ENCODE peak calls at places on chromosome 7, in eight cellular contexts. C is mammary epithelial cell; L is CD8-positive, alpha-beta T cell; I is fibroblast of lung; Y is ascending aorta; T is RWPE2; P is right cardiac atrium; U is HCT116. X is an unnamed sample.

GRCh38 chr7:98206451-98207330 is 4.5 kb upstream of the BHLHA15 start:
- DNase-seq in C (no peak), L (no peak), I (no peak), Y (peak), T (no peak), P (no peak), U (no peak), X (no peak)

GRCh38 chr7:13988765-13989137 is 715 bp downstream of the ETV1 start:
- DNase-seq in C (no peak), L (no peak), I (peak), Y (no peak), T (no peak), P (no peak), U (no peak), X (no peak)

GRCh38 chr7:28315565-28316420 is 96.5 kb upstream of the CREB5 start:
- DNase-seq in C (peak), L (no peak), I (peak), Y (no peak), T (no peak), P (no peak), U (no peak), X (no peak)

GRCh38 chr7:77657427-77658331 is 38.6 kb upstream of the RSBN1L start:
- DNase-seq in C (peak), L (no peak), I (peak), Y (no peak), T (no peak), P (no peak), U (peak), X (peak)

GRCh38 chr7:76201732-76202665 is at the start of gene SRRM3:
- DNase-seq in C (peak), L (peak), I (peak), Y (peak), T (peak), P (peak), U (peak), X (peak)

GRCh38 chr7:142420554-142421362 is 162.9 kb upstream of the PRSS58 start:
- DNase-seq in C (peak), L (no peak), I (peak), Y (no peak), T (no peak), P (no peak), U (peak), X (no peak)

GRCh38 chr7:51471199-51472016 is 154.8 kb upstream of the COBL start:
- DNase-seq in C (no peak), L (no peak), I (no peak), Y (no peak), T (no peak), P (no peak), U (no peak), X (no peak)

GRCh38 chr7:67478066-67478465 is 481.4 kb downstream of the TYW1 start:
- DNase-seq in C (no peak), L (no peak), I (no peak), Y (no peak), T (no peak), P (no peak), U (no peak), X (no peak)

GRCh38 chr7:73900286-73900685 is 39.3 kb downstream of the TMEM270 start:
- DNase-seq in C (no peak), L (no peak), I (peak), Y (peak), T (no peak), P (peak), U (no peak), X (no peak)

GRCh38 chr7:55308186-55308929 is 56.8 kb upstream of the LANCL2 start:
- DNase-seq in C (no peak), L (no peak), I (peak), Y (no peak), T (no peak), P (no peak), U (no peak), X (no peak)

GRCh38 chr7:44086627-44087026 is 4.3 kb upstream of the POLM start:
- DNase-seq in C (no peak), L (no peak), I (no peak), Y (no peak), T (no peak), P (no peak), U (no peak), X (no peak)

GRCh38 chr7:117780832-117781231 is 92.4 kb downstream of the CTTNBP2 start:
- DNase-seq in C (no peak), L (no peak), I (peak), Y (no peak), T (no peak), P (no peak), U (no peak), X (no peak)

GRCh38 chr7:12963435-12963834 is 276.0 kb downstream of the ARL4A start:
- DNase-seq in C (no peak), L (no peak), I (no peak), Y (no peak), T (no peak), P (no peak), U (no peak), X (no peak)

GRCh38 chr7:39413866-39414668 is 152.1 kb upstream of the YAE1 start:
- DNase-seq in C (peak), L (no peak), I (peak), Y (peak), T (peak), P (peak), U (peak), X (peak)

GRCh38 chr7:96720843-96721242 is 11.2 kb upstream of the SEM1 start:
- DNase-seq in C (peak), L (no peak), I (no peak), Y (no peak), T (no peak), P (no peak), U (no peak), X (no peak)

GRCh38 chr7:28695300-28696261 is 262.5 kb downstream of the TRIL start:
- DNase-seq in C (no peak), L (no peak), I (no peak), Y (no peak), T (no peak), P (no peak), U (no peak), X (no peak)

GRCh38 chr7:95126053-95126709 is 198.2 kb downstream of the PON1 start:
- DNase-seq in C (no peak), L (no peak), I (no peak), Y (no peak), T (no peak), P (no peak), U (no peak), X (no peak)

GRCh38 chr7:103640031-103640779 is 194.2 kb upstream of the SLC26A5 start:
- DNase-seq in C (peak), L (no peak), I (peak), Y (no peak), T (no peak), P (no peak), U (no peak), X (no peak)

GRCh38 chr7:66326501-66327180 is 121.5 kb downstream of the TPST1 start:
- DNase-seq in C (no peak), L (no peak), I (peak), Y (no peak), T (no peak), P (no peak), U (no peak), X (no peak)

GRCh38 chr7:36987363-36987724 is 263.1 kb upstream of the AOAH start:
- DNase-seq in C (no peak), L (no peak), I (no peak), Y (no peak), T (no peak), P (no peak), U (no peak), X (no peak)

GRCh38 chr7:142248166-142249160 is 9.4 kb downstream of the PRSS58 start:
- DNase-seq in C (no peak), L (no peak), I (no peak), Y (no peak), T (no peak), P (no peak), U (no peak), X (no peak)

GRCh38 chr7:36742911-36743775 is 18.8 kb upstream of the AOAH start:
- DNase-seq in C (no peak), L (no peak), I (no peak), Y (no peak), T (no peak), P (peak), U (no peak), X (no peak)

GRCh38 chr7:134040988-134041387 is 86.2 kb upstream of the LRGUK start:
- DNase-seq in C (no peak), L (no peak), I (no peak), Y (no peak), T (no peak), P (no peak), U (no peak), X (no peak)

GRCh38 chr7:40979296-40979695 is 723.6 kb downstream of the INHBA start:
- DNase-seq in C (no peak), L (no peak), I (peak), Y (no peak), T (no peak), P (no peak), U (no peak), X (no peak)

GRCh38 chr7:40983106-40983505 is 719.8 kb downstream of the INHBA start:
- DNase-seq in C (no peak), L (no peak), I (no peak), Y (no peak), T (no peak), P (no peak), U (no peak), X (no peak)

GRCh38 chr7:40978047-40978446 is 724.8 kb downstream of the INHBA start:
- DNase-seq in C (no peak), L (no peak), I (peak), Y (no peak), T (no peak), P (no peak), U (no peak), X (no peak)

GRCh38 chr7:40972426-40972825 is 730.5 kb downstream of the INHBA start:
- DNase-seq in C (no peak), L (no peak), I (no peak), Y (no peak), T (no peak), P (no peak), U (no peak), X (no peak)

DNA sequence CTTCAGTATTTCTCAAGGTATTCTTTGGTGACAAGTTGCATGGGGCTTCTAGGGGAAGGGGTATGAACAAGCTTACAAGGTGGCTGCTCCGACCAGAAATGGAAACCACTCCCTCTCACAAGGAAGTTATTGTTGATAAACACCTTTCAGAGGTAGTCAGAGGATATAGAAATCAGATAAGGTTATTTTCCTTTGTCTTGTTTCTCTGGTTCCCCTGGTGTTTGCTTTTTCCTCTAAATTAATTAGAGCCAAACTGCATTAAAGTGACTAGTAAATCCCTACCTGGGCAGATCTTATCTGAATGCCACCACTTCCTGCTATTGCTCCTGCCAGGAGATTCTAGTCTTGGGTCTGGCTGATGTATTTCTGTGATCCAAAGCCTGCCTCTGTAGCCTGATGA is 725.4 kb downstream of the INHBA start:
- DNase-seq in C (no peak), L (no peak), I (no peak), Y (no peak), T (no peak), P (no peak), U (no peak), X (no peak)
- H3K27ac ChIP-seq in C (no peak), L (no peak), I (no peak), Y (no peak), T (no peak), P (no peak), U (no peak), X (no peak)

DNA sequence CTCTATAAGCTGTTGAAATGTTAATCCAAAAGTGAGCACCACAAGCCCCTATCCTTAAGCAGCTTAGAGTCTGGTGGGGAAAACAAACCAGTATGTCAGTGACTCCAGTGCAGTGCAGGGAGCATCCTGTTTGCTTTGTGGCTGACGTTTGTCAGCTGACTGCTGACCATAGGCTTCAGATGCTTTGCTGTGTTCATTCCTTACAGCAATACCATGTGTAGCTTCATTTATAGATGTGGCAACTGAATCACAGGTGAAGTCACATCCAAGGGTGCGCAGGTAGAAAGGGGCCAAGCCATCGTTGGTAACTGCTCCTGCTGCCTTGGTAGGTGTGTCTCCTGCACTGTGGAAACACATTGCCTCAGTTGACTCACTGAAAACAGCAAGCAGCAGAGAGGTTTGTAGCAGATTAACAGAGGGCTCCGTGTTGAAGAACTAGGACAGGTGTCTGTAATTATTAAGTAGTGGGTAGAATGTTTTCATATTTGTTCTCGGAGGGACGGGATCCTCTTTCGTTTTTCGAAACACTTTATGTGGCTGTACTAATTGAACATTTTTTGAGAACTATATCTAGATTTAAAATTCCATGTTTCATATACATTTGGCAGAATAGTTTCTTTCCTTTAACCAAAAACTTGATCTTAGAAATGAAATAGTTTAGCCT is 2.0 kb downstream of the INSIG1 start:
- DNase-seq in C (peak), L (peak), I (no peak), Y (no peak), T (no peak), P (no peak), U (no peak), X (no peak)
- H3K27ac ChIP-seq in C (peak), L (peak), I (peak), Y (peak), T (peak), P (peak), U (peak), X (peak)

GRCh38 chr7:35717516-35717915 is 22.6 kb upstream of the HERPUD2 start:
- DNase-seq in C (no peak), L (no peak), I (no peak), Y (no peak), T (no peak), P (peak), U (no peak), X (no peak)
- H3K27ac ChIP-seq in C (no peak), L (no peak), I (no peak), Y (peak), T (no peak), P (no peak), U (no peak), X (no peak)

DNA sequence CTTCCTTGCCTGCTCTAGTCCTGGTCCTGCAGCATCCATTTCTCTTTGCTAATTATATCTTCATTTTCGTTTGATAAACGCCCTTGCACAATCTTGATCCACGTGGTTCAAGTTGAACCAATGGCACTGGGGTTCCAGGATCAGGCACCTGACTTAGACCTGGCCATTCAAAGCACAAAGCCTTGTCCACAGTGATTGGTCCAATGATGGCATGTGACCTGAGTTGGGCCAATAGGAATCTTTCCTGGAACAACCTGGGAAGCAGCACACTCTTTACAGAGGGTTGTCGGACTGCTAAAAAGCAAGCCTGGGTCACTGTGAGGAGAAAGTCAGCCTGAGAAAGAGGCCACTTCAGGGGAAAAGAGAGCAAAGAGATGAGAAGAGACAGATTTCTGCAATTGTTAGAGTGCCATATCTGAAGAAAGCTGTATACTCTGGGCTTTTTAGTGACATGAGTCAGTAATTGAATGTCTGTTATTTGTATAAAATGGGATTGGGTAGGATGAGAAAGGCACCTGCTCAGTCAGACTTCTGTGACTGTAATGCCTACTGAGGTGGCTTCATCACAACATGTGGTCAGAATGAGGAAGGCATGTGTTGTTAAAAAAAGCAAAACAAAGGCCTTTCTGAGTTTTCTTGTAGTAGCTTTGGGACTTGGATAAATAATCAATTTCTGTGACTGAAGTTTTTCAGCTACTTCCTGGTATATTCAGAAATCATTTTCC is 4.4 kb upstream of the STEAP4 start:
- DNase-seq in C (no peak), L (no peak), I (no peak), Y (no peak), T (no peak), P (no peak), U (no peak), X (no peak)
- H3K27ac ChIP-seq in C (no peak), L (no peak), I (no peak), Y (no peak), T (no peak), P (no peak), U (no peak), X (no peak)

GRCh38 chr7:665751-666453 is 60.6 kb upstream of the DNAAF5 start:
- DNase-seq in C (no peak), L (no peak), I (no peak), Y (peak), T (peak), P (peak), U (no peak), X (no peak)

GRCh38 chr7:666454-667292 is 59.8 kb upstream of the DNAAF5 start:
- DNase-seq in C (no peak), L (no peak), I (no peak), Y (no peak), T (peak), P (no peak), U (no peak), X (no peak)

GRCh38 chr7:662576-662975 is 63.9 kb upstream of the DNAAF5 start:
- DNase-seq in C (no peak), L (no peak), I (no peak), Y (no peak), T (peak), P (peak), U (no peak), X (no peak)

GRCh38 chr7:664402-664775 is 62.1 kb upstream of the DNAAF5 start:
- DNase-seq in C (no peak), L (no peak), I (no peak), Y (no peak), T (no peak), P (no peak), U (no peak), X (no peak)

DNA sequence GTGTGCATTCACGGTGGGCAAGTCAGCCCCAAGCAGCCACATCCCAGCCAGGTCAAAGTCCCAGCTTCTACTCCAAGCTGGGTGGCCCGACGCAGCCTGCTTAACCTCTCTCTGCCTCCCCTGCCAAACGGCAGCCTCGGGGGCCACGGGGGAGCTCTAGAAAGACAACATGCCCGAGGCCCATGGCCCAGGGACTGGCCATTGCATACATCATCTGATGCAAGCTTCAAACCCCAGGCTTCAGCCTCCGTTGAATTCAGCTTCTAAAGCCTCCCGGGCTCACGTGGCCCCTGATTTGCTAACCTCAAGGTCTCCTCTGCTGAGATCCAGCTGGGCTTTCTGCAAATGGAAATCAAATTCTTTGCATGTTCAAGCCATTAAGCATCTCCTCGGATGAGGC is 61.2 kb upstream of the DNAAF5 start:
- DNase-seq in C (no peak), L (no peak), I (peak), Y (no peak), T (peak), P (peak), U (no peak), X (no peak)
- H3K27ac ChIP-seq in C (no peak), L (no peak), I (no peak), Y (peak), T (no peak), P (peak), U (no peak), X (no peak)

GRCh38 chr7:91875851-91876250 is 4.7 kb downstream of the MTERF1 start:
- DNase-seq in C (no peak), L (no peak), I (no peak), Y (no peak), T (no peak), P (no peak), U (no peak), X (no peak)

GRCh38 chr7:91880413-91881241 is at the start of gene MTERF1:
- DNase-seq in C (peak), L (peak), I (peak), Y (peak), T (peak), P (peak), U (peak), X (peak)

GRCh38 chr7:91876391-91877133 is 3.9 kb downstream of the MTERF1 start:
- DNase-seq in C (peak), L (no peak), I (peak), Y (no peak), T (no peak), P (no peak), U (no peak), X (no peak)

GRCh38 chr7:91883676-91884362 is 3.3 kb upstream of the MTERF1 start:
- DNase-seq in C (peak), L (no peak), I (peak), Y (no peak), T (no peak), P (no peak), U (no peak), X (no peak)

DNA sequence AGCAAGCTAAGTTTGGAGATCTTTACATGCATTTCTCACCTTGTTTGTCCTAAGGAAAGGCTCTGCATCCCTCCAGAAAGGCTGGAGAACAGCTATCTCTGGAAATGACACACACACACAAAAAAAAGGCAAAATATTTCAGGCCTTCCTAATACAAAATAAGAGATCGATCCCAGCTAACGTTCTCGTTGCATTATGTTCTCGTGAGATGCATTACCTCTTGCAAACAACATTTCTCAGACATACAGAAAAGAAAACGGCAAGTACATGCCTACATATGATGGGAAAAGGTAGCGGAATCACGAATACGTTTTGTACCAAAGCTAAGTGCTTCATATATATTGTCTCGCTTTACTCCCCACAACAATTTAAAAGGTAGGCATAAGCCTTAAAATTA is 488 bp downstream of the MTERF1 start:
- DNase-seq in C (peak), L (no peak), I (peak), Y (no peak), T (no peak), P (no peak), U (no peak), X (no peak)
- H3K27ac ChIP-seq in C (peak), L (peak), I (peak), Y (no peak), T (no peak), P (peak), U (peak), X (peak)

GRCh38 chr7:45324683-45325237 is 167.2 kb downstream of the RAMP3 start:
- DNase-seq in C (no peak), L (no peak), I (peak), Y (no peak), T (no peak), P (no peak), U (no peak), X (no peak)
- H3K27ac ChIP-seq in C (no peak), L (no peak), I (no peak), Y (no peak), T (no peak), P (no peak), U (no peak), X (no peak)

GRCh38 chr7:2008101-2008935 is 224.4 kb downstream of the MAD1L1 start:
- DNase-seq in C (no peak), L (no peak), I (no peak), Y (peak), T (peak), P (peak), U (no peak), X (no peak)

GRCh38 chr7:2008936-2009540 is 223.7 kb downstream of the MAD1L1 start:
- DNase-seq in C (no peak), L (no peak), I (no peak), Y (peak), T (peak), P (peak), U (no peak), X (no peak)

GRCh38 chr7:2010551-2011265 is 222.0 kb downstream of the MAD1L1 start:
- DNase-seq in C (no peak), L (no peak), I (no peak), Y (peak), T (peak), P (peak), U (no peak), X (no peak)

GRCh38 chr7:2010101-2010500 is 222.6 kb downstream of the MAD1L1 start:
- DNase-seq in C (no peak), L (no peak), I (no peak), Y (no peak), T (peak), P (peak), U (no peak), X (no peak)

GRCh38 chr7:2009541-2010001 is 223.2 kb downstream of the MAD1L1 start:
- DNase-seq in C (no peak), L (no peak), I (no peak), Y (peak), T (peak), P (peak), U (no peak), X (no peak)
- H3K27ac ChIP-seq in C (no peak), L (no peak), I (no peak), Y (no peak), T (no peak), P (peak), U (no peak), X (no peak)

X was measured in CD4-positive, alpha-beta memory T cell.